ENCODE peak calls at places on chromosomes 6 and 20, in six cellular contexts. C, S, J, U, A and T are unnamed samples.

GRCh38 chr6:161917645-161918044 is 643.8 kb upstream of the AGPAT4 start:
- DNase-seq in J (no peak), S (no peak), C (no peak), U (no peak), A (no peak), T (no peak)

GRCh38 chr6:4677011-4677750 is 99.0 kb upstream of the CDYL start:
- DNase-seq in J (no peak), S (no peak), C (no peak), A (no peak), U (no peak), T (no peak)

GRCh38 chr20:24978493-24978892 is 14.1 kb downstream of the APMAP start:
- DNase-seq in U (peak), J (no peak), C (no peak), S (no peak), A (no peak), T (no peak)

GRCh38 chr6:165662671-165663282 is at the start of gene PDE10A:
- DNase-seq in S (peak), J (peak), U (no peak), A (peak), C (peak), T (no peak)

GRCh38 chr6:18997375-18997826 is 610.3 kb downstream of the RNF144B start:
- DNase-seq in U (no peak), C (no peak), J (no peak), S (peak), A (peak), T (peak)

GRCh38 chr6:17930321-17930993 is 57.0 kb downstream of the KIF13A start:
- DNase-seq in S (no peak), U (no peak), J (no peak), C (no peak), A (no peak), T (no peak)

GRCh38 chr6:39075010-39075738 is 26.6 kb downstream of the GLP1R start:
- DNase-seq in C (no peak), A (no peak), S (no peak), J (no peak), U (no peak), T (no peak)

GRCh38 chr20:4490045-4490444 is 231.7 kb upstream of the PRND start:
- DNase-seq in J (no peak), S (no peak), U (no peak), A (no peak), C (no peak), T (no peak)

GRCh38 chr20:52094693-52095092 is 96.9 kb downstream of the ZFP64 start:
- DNase-seq in C (no peak), A (no peak), J (no peak), U (no peak), S (no peak), T (no peak)

GRCh38 chr6:152904678-152905077 is 78.2 kb downstream of the FBXO5 start:
- DNase-seq in C (no peak), U (no peak), J (no peak), S (no peak), A (no peak), T (no peak)

GRCh38 chr20:31693987-31694661 is 28.5 kb downstream of the BCL2L1 start:
- DNase-seq in J (no peak), U (peak), C (no peak), A (no peak), S (no peak), T (no peak)

GRCh38 chr20:51725584-51726176 is 42.5 kb downstream of the ATP9A start:
- DNase-seq in J (no peak), C (no peak), A (no peak), U (no peak), S (peak), T (no peak)

GRCh38 chr20:41006936-41007871 is 21.4 kb upstream of the TOP1 start:
- DNase-seq in S (no peak), A (no peak), U (no peak), C (no peak), J (no peak), T (no peak)

GRCh38 chr6:21666788-21667681 is 73.5 kb downstream of the SOX4 start:
- DNase-seq in J (peak), S (no peak), C (no peak), A (peak), U (no peak), T (no peak)

GRCh38 chr20:61644387-61645076 is 392.5 kb downstream of the CDH4 start:
- DNase-seq in U (no peak), A (no peak), S (no peak), J (peak), C (no peak), T (no peak)

GRCh38 chr6:152669894-152670293 is 27.8 kb upstream of the MYCT1 start:
- DNase-seq in U (no peak), S (peak), J (no peak), A (no peak), C (no peak), T (no peak)

GRCh38 chr20:45611054-45611453 is 18.5 kb upstream of the WFDC10A start:
- DNase-seq in A (no peak), U (no peak), S (peak), C (no peak), J (no peak), T (no peak)

GRCh38 chr20:64226686-64227576 is 28.6 kb upstream of the PCMTD2 start:
- DNase-seq in U (no peak), A (no peak), J (no peak), C (no peak), S (no peak), T (no peak)

GRCh38 chr6:132931937-132932336 is 117.6 kb downstream of the RPS12 start:
- DNase-seq in J (no peak), A (peak), U (no peak), S (peak), C (no peak), T (peak)

GRCh38 chr6:163438940-163439335 is 24.4 kb downstream of the QKI start:
- DNase-seq in S (no peak), J (peak), U (peak), C (peak), A (no peak), T (no peak)

GRCh38 chr6:47524136-47524840 is 46.7 kb downstream of the CD2AP start:
- DNase-seq in C (no peak), A (no peak), S (no peak), J (no peak), U (no peak), T (no peak)

GRCh38 chr6:36318690-36319435 is 17.8 kb downstream of the BNIP5 start:
- DNase-seq in S (no peak), A (no peak), J (no peak), C (no peak), U (no peak), T (no peak)

GRCh38 chr20:5719861-5720401 is 30.3 kb upstream of the SHLD1 start:
- DNase-seq in S (peak), A (no peak), U (no peak), J (no peak), C (no peak), T (no peak)

GRCh38 chr6:169646906-169647567 is 54.8 kb downstream of the WDR27 start:
- DNase-seq in J (no peak), S (no peak), C (no peak), U (no peak), A (no peak), T (no peak)

GRCh38 chr20:41249781-41250281 is 67.7 kb downstream of the ZHX3 start:
- DNase-seq in S (peak), A (peak), J (peak), C (peak), U (peak), T (no peak)

GRCh38 chr6:144919573-144919972 is 634.4 kb downstream of the UTRN start:
- DNase-seq in S (no peak), C (no peak), J (no peak), A (no peak), U (no peak), T (no peak)

GRCh38 chr6:95083506-95083905 is 493.8 kb upstream of the MANEA start:
- DNase-seq in A (no peak), J (no peak), S (no peak), C (no peak), U (peak), T (no peak)

GRCh38 chr20:62818592-62819493 is 2.0 kb downstream of the COL9A3 start:
- DNase-seq in J (peak), S (peak), C (peak), U (peak), A (no peak), T (no peak)

GRCh38 chr20:48722737-48723191 is 105.0 kb downstream of the PREX1 start:
- DNase-seq in C (no peak), J (no peak), U (peak), A (no peak), S (no peak), T (peak)

GRCh38 chr6:52644246-52644645 is 26.7 kb upstream of the TMEM14A start:
- DNase-seq in S (no peak), U (no peak), J (no peak), C (no peak), A (no peak), T (no peak)

GRCh38 chr6:108100003-108100402 is 25.5 kb upstream of the OSTM1 start:
- DNase-seq in J (no peak), C (no peak), S (no peak), A (no peak), U (no peak), T (no peak)

GRCh38 chr20:47503685-47504084 is 2.0 kb downstream of the NCOA3 start:
- DNase-seq in S (no peak), J (no peak), U (no peak), C (no peak), A (no peak), T (no peak)
- H3K27ac ChIP-seq in S (no peak), J (no peak), U (no peak), C (no peak), A (no peak), T (no peak)

DNA sequence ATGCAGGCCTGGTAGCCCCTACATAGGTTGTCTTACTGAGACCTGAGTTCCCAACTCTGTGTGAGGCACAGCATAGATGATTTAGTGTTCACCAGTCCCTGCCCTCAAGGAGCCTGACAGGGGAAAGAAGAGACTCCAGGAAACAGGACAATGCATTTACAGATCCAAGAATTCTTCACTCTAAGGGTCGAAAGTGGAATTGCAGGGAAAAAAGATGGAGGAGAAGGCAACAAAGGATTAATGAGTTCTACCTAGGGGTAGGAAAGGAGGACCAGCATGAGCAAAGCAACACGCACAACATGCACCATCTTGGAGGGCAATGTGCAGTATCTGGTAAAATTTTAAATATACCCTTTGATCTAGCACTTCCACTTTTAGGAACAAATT is 5.9 kb downstream of the SPAG4 start:
- DNase-seq in S (no peak), C (no peak), J (no peak), A (no peak), U (no peak), T (no peak)
- H3K27ac ChIP-seq in S (no peak), C (no peak), J (no peak), A (no peak), U (no peak), T (no peak)

DNA sequence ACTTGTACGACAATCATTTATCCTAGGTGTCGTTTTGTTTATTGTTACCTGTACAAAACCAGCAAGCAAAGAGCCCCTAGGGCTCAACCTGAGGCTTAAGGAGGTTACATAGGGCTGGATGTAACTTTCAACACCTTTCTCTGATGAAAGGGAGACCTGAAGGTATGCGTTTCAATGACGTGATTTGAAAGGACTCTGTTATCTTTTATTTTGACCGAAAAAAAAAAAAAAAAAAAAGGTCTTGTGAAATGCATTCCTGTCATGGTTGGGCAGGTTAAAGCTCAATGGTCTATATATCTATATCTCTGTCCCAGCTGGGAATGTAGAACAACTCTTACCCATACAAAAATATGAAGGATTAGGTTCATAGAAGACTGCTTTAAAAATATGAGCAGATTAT is 78.7 kb upstream of the SASH1 start:
- DNase-seq in A (no peak), J (no peak), U (no peak), C (no peak), S (no peak), T (no peak)
- H3K27ac ChIP-seq in A (no peak), J (no peak), U (no peak), C (no peak), S (no peak), T (no peak)

DNA sequence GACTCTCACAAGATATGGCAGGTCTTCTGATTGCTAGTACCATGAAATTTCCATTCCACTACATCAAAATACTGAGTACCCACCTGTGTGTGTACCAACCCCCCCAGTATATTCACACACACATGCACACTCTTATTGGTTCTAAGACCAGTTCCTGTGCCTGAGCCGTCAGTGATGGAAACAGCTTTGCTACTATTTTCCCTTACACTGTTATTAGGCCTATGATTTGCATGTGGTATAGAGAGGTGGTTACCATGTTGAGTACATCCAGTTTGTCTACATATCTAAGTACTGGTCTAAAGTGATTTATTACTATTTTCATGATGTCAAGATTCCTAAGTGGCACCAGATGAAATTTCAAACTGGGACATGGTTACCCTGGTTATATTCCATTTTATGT is 459.9 kb downstream of the BCKDHB start:
- DNase-seq in S (no peak), C (no peak), U (no peak), A (no peak), J (no peak), T (no peak)
- H3K27ac ChIP-seq in S (no peak), C (no peak), U (no peak), A (no peak), J (no peak), T (no peak)

DNA sequence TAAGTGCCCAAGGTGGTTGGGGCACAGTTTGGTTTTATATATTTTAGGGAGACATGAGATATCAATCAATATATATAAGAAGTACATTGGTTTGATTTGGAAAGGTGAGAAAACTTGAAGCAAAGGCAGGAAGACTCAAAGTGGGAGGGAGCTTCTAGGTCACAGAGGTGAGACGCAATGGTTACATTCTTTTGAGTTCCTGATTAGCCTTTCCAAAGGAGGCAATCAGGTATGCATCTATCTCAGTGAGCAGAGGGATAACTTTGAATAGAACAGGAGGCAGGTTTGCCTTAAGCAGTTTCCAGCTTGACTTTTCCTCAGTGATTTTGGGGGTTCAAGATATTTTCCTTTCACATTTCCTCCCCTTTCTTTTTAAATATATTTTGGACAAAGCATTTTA is 58.0 kb upstream of the SLC35F1 start:
- DNase-seq in U (no peak), C (no peak), S (no peak), A (no peak), J (no peak), T (no peak)
- H3K27ac ChIP-seq in U (no peak), C (no peak), S (no peak), A (no peak), J (no peak), T (no peak)

GRCh38 chr6:167966540-167966905 is 30.9 kb upstream of the KIF25 start:
- DNase-seq in A (no peak), U (no peak), J (no peak), S (no peak), C (no peak), T (no peak)

GRCh38 chr6:167965602-167966539 is 31.6 kb upstream of the KIF25 start:
- DNase-seq in U (no peak), S (no peak), A (no peak), C (peak), J (no peak), T (no peak)

GRCh38 chr6:167968091-167968490 is 29.4 kb upstream of the KIF25 start:
- DNase-seq in C (no peak), J (no peak), A (no peak), U (no peak), S (no peak), T (no peak)

GRCh38 chr6:167962717-167963116 is 34.8 kb upstream of the KIF25 start:
- DNase-seq in U (no peak), J (no peak), S (no peak), A (no peak), C (no peak), T (no peak)

GRCh38 chr6:167963589-167964057 is 33.8 kb upstream of the KIF25 start:
- DNase-seq in C (no peak), U (no peak), S (no peak), J (no peak), A (no peak), T (no peak)
- H3K27ac ChIP-seq in C (no peak), U (no peak), S (no peak), J (no peak), A (no peak), T (no peak)